ENCODE peak calls at places on chromosomes 4 and X, in eight cellular contexts. One of them, this sample, is unnamed.

GRCh38 chrX:70998402-70999027 is 67.6 kb upstream of the SLC7A3 start:
- DNase-seq in GM12892: no peak
- DNase-seq in ovary: peak
- DNase-seq in body of pancreas: peak
- DNase-seq in suprapubic skin: no peak
- DNase-seq in breast epithelium: no peak
- DNase-seq in A549: no peak
- DNase-seq in transverse colon: no peak
- DNase-seq in this sample: peak

GRCh38 chrX:8049827-8050226 is 121.2 kb downstream of the VCX2 start:
- DNase-seq in GM12892: no peak
- DNase-seq in ovary: no peak
- DNase-seq in body of pancreas: no peak
- DNase-seq in suprapubic skin: no peak
- DNase-seq in breast epithelium: no peak
- DNase-seq in A549: no peak
- DNase-seq in transverse colon: no peak
- DNase-seq in this sample: no peak

GRCh38 chr4:88277711-88278025 is 6.7 kb downstream of the PPM1K start:
- DNase-seq in GM12892: no peak
- DNase-seq in ovary: no peak
- DNase-seq in body of pancreas: no peak
- DNase-seq in suprapubic skin: no peak
- DNase-seq in breast epithelium: no peak
- DNase-seq in A549: no peak
- DNase-seq in transverse colon: no peak
- DNase-seq in this sample: no peak

GRCh38 chr4:6734165-6734786 is 18.3 kb downstream of the BLOC1S4 start:
- DNase-seq in GM12892: no peak
- DNase-seq in ovary: no peak
- DNase-seq in body of pancreas: no peak
- DNase-seq in suprapubic skin: no peak
- DNase-seq in breast epithelium: no peak
- DNase-seq in A549: no peak
- DNase-seq in transverse colon: no peak
- DNase-seq in this sample: no peak

GRCh38 chrX:43939187-43939926 is 33.8 kb downstream of the NDP start:
- DNase-seq in GM12892: no peak
- DNase-seq in ovary: no peak
- DNase-seq in body of pancreas: no peak
- DNase-seq in suprapubic skin: no peak
- DNase-seq in breast epithelium: no peak
- DNase-seq in A549: no peak
- DNase-seq in transverse colon: no peak
- DNase-seq in this sample: no peak

GRCh38 chr4:153467897-153468262 is 1.7 kb downstream of the TMEM131L start:
- DNase-seq in GM12892: no peak
- DNase-seq in ovary: no peak
- DNase-seq in body of pancreas: no peak
- DNase-seq in suprapubic skin: no peak
- DNase-seq in breast epithelium: no peak
- DNase-seq in A549: no peak
- DNase-seq in transverse colon: no peak
- DNase-seq in this sample: no peak

GRCh38 chr4:28106155-28106554 is 1245.5 kb downstream of the STIM2 start:
- DNase-seq in GM12892: no peak
- DNase-seq in ovary: no peak
- DNase-seq in body of pancreas: no peak
- DNase-seq in suprapubic skin: no peak
- DNase-seq in breast epithelium: no peak
- DNase-seq in A549: no peak
- DNase-seq in transverse colon: no peak
- DNase-seq in this sample: no peak

GRCh38 chr4:84159767-84160166 is 339.3 kb downstream of the NKX6-1 start:
- DNase-seq in GM12892: no peak
- DNase-seq in ovary: no peak
- DNase-seq in body of pancreas: peak
- DNase-seq in suprapubic skin: no peak
- DNase-seq in breast epithelium: no peak
- DNase-seq in A549: no peak
- DNase-seq in transverse colon: no peak
- DNase-seq in this sample: peak

GRCh38 chr4:49032440-49033161 is 46.5 kb downstream of the CWH43 start:
- DNase-seq in GM12892: no peak
- DNase-seq in ovary: no peak
- DNase-seq in body of pancreas: no peak
- DNase-seq in suprapubic skin: no peak
- DNase-seq in breast epithelium: no peak
- DNase-seq in A549: peak
- DNase-seq in transverse colon: no peak
- DNase-seq in this sample: peak

GRCh38 chr4:136925203-136925602 is 607.1 kb downstream of the PCDH18 start:
- DNase-seq in GM12892: no peak
- DNase-seq in ovary: no peak
- DNase-seq in body of pancreas: no peak
- DNase-seq in suprapubic skin: no peak
- DNase-seq in breast epithelium: no peak
- DNase-seq in A549: no peak
- DNase-seq in transverse colon: no peak
- DNase-seq in this sample: no peak

GRCh38 chr4:83548151-83548905 is 12.4 kb downstream of the GPAT3 start:
- DNase-seq in GM12892: peak
- DNase-seq in ovary: peak
- DNase-seq in body of pancreas: peak
- DNase-seq in suprapubic skin: peak
- DNase-seq in breast epithelium: peak
- DNase-seq in A549: peak
- DNase-seq in transverse colon: peak
- DNase-seq in this sample: no peak

GRCh38 chr4:11468901-11469300 is 40.2 kb upstream of the HS3ST1 start:
- DNase-seq in GM12892: no peak
- DNase-seq in ovary: no peak
- DNase-seq in body of pancreas: no peak
- DNase-seq in suprapubic skin: no peak
- DNase-seq in breast epithelium: no peak
- DNase-seq in A549: no peak
- DNase-seq in transverse colon: no peak
- DNase-seq in this sample: no peak

GRCh38 chrX:54640721-54641120 is 110.7 kb downstream of the GNL3L start:
- DNase-seq in GM12892: no peak
- DNase-seq in ovary: peak
- DNase-seq in body of pancreas: no peak
- DNase-seq in suprapubic skin: no peak
- DNase-seq in breast epithelium: peak
- DNase-seq in A549: no peak
- DNase-seq in transverse colon: no peak
- DNase-seq in this sample: no peak

GRCh38 chrX:85685843-85686242 is 306.4 kb upstream of the POF1B start:
- DNase-seq in GM12892: no peak
- DNase-seq in ovary: no peak
- DNase-seq in body of pancreas: no peak
- DNase-seq in suprapubic skin: peak
- DNase-seq in breast epithelium: no peak
- DNase-seq in A549: no peak
- DNase-seq in transverse colon: no peak
- DNase-seq in this sample: no peak

GRCh38 chr4:6050551-6050950 is 32.3 kb upstream of the C4orf50 start:
- DNase-seq in GM12892: no peak
- DNase-seq in ovary: no peak
- DNase-seq in body of pancreas: no peak
- DNase-seq in suprapubic skin: no peak
- DNase-seq in breast epithelium: no peak
- DNase-seq in A549: no peak
- DNase-seq in transverse colon: no peak
- DNase-seq in this sample: no peak

GRCh38 chr4:89803915-89804314 is 33.0 kb downstream of the SNCA start:
- DNase-seq in GM12892: no peak
- DNase-seq in ovary: no peak
- DNase-seq in body of pancreas: no peak
- DNase-seq in suprapubic skin: no peak
- DNase-seq in breast epithelium: no peak
- DNase-seq in A549: no peak
- DNase-seq in transverse colon: no peak
- DNase-seq in this sample: no peak

GRCh38 chr4:89799071-89799470 is 37.9 kb downstream of the SNCA start:
- DNase-seq in GM12892: no peak
- DNase-seq in ovary: no peak
- DNase-seq in body of pancreas: no peak
- DNase-seq in suprapubic skin: no peak
- DNase-seq in breast epithelium: no peak
- DNase-seq in A549: no peak
- DNase-seq in transverse colon: no peak
- DNase-seq in this sample: no peak

GRCh38 chr4:89800012-89800516 is 36.9 kb downstream of the SNCA start:
- DNase-seq in GM12892: no peak
- DNase-seq in ovary: no peak
- DNase-seq in body of pancreas: no peak
- DNase-seq in suprapubic skin: no peak
- DNase-seq in breast epithelium: no peak
- DNase-seq in A549: no peak
- DNase-seq in transverse colon: no peak
- DNase-seq in this sample: no peak

GRCh38 chr4:89800527-89801103 is 36.3 kb downstream of the SNCA start:
- DNase-seq in GM12892: no peak
- DNase-seq in ovary: no peak
- DNase-seq in body of pancreas: no peak
- DNase-seq in suprapubic skin: no peak
- DNase-seq in breast epithelium: no peak
- DNase-seq in A549: no peak
- DNase-seq in transverse colon: no peak
- DNase-seq in this sample: no peak

DNA sequence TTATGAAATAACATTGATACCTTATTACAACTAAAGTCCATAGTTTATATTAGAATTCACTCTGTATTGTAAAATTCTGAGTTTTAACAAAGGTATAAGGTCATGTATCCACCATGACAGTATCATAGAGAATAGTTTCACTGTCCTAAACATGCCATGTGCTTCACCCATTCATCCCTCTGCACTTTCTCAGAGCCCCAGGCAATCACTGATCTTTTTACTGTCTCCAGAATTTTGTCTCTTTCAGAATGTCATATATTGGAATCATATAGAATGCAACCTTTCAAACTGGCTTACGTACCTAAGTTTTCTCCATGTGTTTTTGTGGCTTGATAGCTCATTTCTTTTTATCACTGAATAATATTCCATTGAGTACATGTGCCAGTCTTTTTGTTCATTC is 33.9 kb downstream of the SNCA start:
- DNase-seq in GM12892: no peak
- DNase-seq in ovary: no peak
- DNase-seq in body of pancreas: no peak
- DNase-seq in suprapubic skin: no peak
- DNase-seq in breast epithelium: no peak
- DNase-seq in A549: no peak
- DNase-seq in transverse colon: no peak
- DNase-seq in this sample: no peak
- TF ChIP-seq POLR2A in GM12892: no peak
- TF ChIP-seq POLR2A in ovary: no peak
- TF ChIP-seq POLR2A in body of pancreas: no peak
- TF ChIP-seq POLR2A in suprapubic skin: no peak
- TF ChIP-seq POLR2A in breast epithelium: no peak
- TF ChIP-seq POLR2A in A549: no peak
- TF ChIP-seq POLR2A in transverse colon: no peak
- TF ChIP-seq POLR2A in this sample: no peak

GRCh38 chr4:38769441-38770210 is 13.2 kb downstream of the TLR10 start:
- DNase-seq in GM12892: no peak
- DNase-seq in ovary: no peak
- DNase-seq in body of pancreas: no peak
- DNase-seq in suprapubic skin: no peak
- DNase-seq in breast epithelium: no peak
- DNase-seq in A549: no peak
- DNase-seq in transverse colon: no peak
- DNase-seq in this sample: no peak
- TF ChIP-seq POLR2A in GM12892: no peak
- TF ChIP-seq POLR2A in ovary: no peak
- TF ChIP-seq POLR2A in body of pancreas: no peak
- TF ChIP-seq POLR2A in suprapubic skin: no peak
- TF ChIP-seq POLR2A in breast epithelium: no peak
- TF ChIP-seq POLR2A in A549: no peak
- TF ChIP-seq POLR2A in transverse colon: no peak
- TF ChIP-seq POLR2A in this sample: no peak

GRCh38 chrX:142982679-142983078 is 43.0 kb upstream of the SPANXN4 start:
- DNase-seq in GM12892: no peak
- DNase-seq in ovary: no peak
- DNase-seq in body of pancreas: no peak
- DNase-seq in suprapubic skin: no peak
- DNase-seq in breast epithelium: no peak
- DNase-seq in A549: no peak
- DNase-seq in transverse colon: no peak
- DNase-seq in this sample: no peak

GRCh38 chrX:142978130-142978684 is 47.5 kb upstream of the SPANXN4 start:
- DNase-seq in GM12892: no peak
- DNase-seq in ovary: no peak
- DNase-seq in body of pancreas: no peak
- DNase-seq in suprapubic skin: no peak
- DNase-seq in breast epithelium: no peak
- DNase-seq in A549: no peak
- DNase-seq in transverse colon: no peak
- DNase-seq in this sample: no peak

DNA sequence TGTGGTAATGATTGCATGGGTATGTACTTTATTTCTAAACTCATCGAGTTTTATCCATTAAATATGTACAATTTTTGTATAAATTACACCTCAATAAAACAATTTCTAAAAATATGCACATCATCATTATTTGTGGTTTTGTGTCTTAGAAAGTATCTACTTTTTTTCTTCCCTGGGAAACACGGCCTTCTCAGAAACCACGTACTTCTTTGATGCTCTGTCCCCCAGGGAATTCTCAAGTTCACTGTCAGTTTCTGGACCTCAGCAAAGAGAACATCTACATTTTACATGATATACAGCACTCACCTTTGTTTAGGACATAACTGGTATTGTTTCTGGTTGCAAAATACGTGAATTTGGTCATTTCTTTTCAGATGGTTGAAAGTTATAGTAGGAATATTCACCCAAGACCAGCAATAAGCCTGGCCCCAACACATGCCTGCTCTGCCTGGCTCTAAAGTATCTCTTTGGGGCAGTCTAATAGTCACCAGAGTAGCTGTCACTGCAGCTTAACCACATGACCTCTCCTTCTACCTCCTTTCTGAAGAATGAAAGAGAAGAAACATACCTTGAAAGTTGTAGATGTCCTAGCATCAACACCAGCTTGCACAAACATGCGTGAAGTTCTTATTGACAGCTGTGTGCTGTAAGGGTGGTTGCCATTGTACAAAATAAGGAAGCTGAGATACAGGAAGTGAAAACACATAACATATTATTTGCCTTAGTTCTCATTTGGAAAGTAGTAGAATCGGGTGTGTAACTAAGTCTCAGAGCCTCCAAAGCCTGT is 48.4 kb upstream of the SPANXN4 start:
- DNase-seq in GM12892: no peak
- DNase-seq in ovary: no peak
- DNase-seq in body of pancreas: no peak
- DNase-seq in suprapubic skin: no peak
- DNase-seq in breast epithelium: no peak
- DNase-seq in A549: no peak
- DNase-seq in transverse colon: no peak
- DNase-seq in this sample: no peak
- TF ChIP-seq POLR2A in GM12892: no peak
- TF ChIP-seq POLR2A in ovary: no peak
- TF ChIP-seq POLR2A in body of pancreas: no peak
- TF ChIP-seq POLR2A in suprapubic skin: no peak
- TF ChIP-seq POLR2A in breast epithelium: no peak
- TF ChIP-seq POLR2A in A549: no peak
- TF ChIP-seq POLR2A in transverse colon: no peak
- TF ChIP-seq POLR2A in this sample: no peak

GRCh38 chrX:118974088-118974907 is at the start of gene LONRF3:
- DNase-seq in GM12892: no peak
- DNase-seq in ovary: peak
- DNase-seq in body of pancreas: peak
- DNase-seq in suprapubic skin: peak
- DNase-seq in breast epithelium: peak
- DNase-seq in A549: peak
- DNase-seq in transverse colon: peak
- DNase-seq in this sample: peak
- TF ChIP-seq POLR2A in GM12892: no peak
- TF ChIP-seq POLR2A in ovary: peak
- TF ChIP-seq POLR2A in body of pancreas: peak
- TF ChIP-seq POLR2A in suprapubic skin: peak
- TF ChIP-seq POLR2A in breast epithelium: peak
- TF ChIP-seq POLR2A in A549: peak
- TF ChIP-seq POLR2A in transverse colon: peak
- TF ChIP-seq POLR2A in this sample: peak